ENCODE peak calls at places on chromosome 19, in five cellular contexts. T is K562, K is GM12878, L is SK-N-SH, O is HepG2. Q is an unnamed sample.

GRCh38 chr19:55585658-55586339 is 5.2 kb upstream of the ZNF579 start:
- DNase-seq in L (peak), T (peak), K (no peak), O (peak), Q (no peak)

GRCh38 chr19:17784201-17785008 is 10.5 kb upstream of the B3GNT3 start:
- DNase-seq in L (peak), T (peak), K (no peak), O (peak), Q (no peak)

GRCh38 chr19:12796146-12797071 is 5.1 kb downstream of the JUNB start:
- DNase-seq in O (peak), L (peak), K (no peak), T (peak), Q (no peak)

GRCh38 chr19:11434703-11435056 is 241 bp downstream of the ODAD3 start:
- DNase-seq in K (no peak), L (no peak), T (no peak), O (no peak), Q (no peak)

GRCh38 chr19:3061214-3062161 is 807 bp downstream of the TLE5 start:
- DNase-seq in T (peak), K (no peak), L (peak), O (no peak), Q (no peak)

GRCh38 chr19:11378319-11379189 is 4.1 kb downstream of the SWSAP1 start:
- DNase-seq in L (peak), K (no peak), T (peak), O (peak), Q (no peak)

GRCh38 chr19:17488593-17489391 is 18.5 kb downstream of the SLC27A1 start:
- DNase-seq in T (peak), K (no peak), O (peak), L (peak), Q (peak)

GRCh38 chr19:42857544-42857867 is 22.0 kb downstream of the PSG1 start:
- DNase-seq in O (no peak), L (no peak), T (no peak), K (no peak), Q (no peak)

GRCh38 chr19:55777528-55777927 is 8.6 kb downstream of the RFPL4AL1 start:
- DNase-seq in O (no peak), K (no peak), T (peak), L (peak), Q (peak)

GRCh38 chr19:2428027-2428690 is 773 bp upstream of the TIMM13 start:
- DNase-seq in K (no peak), L (peak), T (no peak), O (no peak), Q (no peak)

GRCh38 chr19:11420894-11421606 is 1.9 kb upstream of the RGL3 start:
- DNase-seq in O (no peak), T (peak), L (no peak), K (no peak), Q (no peak)

GRCh38 chr19:55538132-55538531 is 1.2 kb upstream of the SBK2 start:
- DNase-seq in O (no peak), L (no peak), K (no peak), T (no peak), Q (no peak)

GRCh38 chr19:38422405-38422804 is 3.6 kb downstream of the RASGRP4 start:
- DNase-seq in O (no peak), T (no peak), L (no peak), K (no peak), Q (no peak)

GRCh38 chr19:38421856-38422255 is 4.2 kb downstream of the RASGRP4 start:
- DNase-seq in O (no peak), K (no peak), L (no peak), T (no peak), Q (no peak)

GRCh38 chr19:38417544-38418506 is 8.2 kb downstream of the RASGRP4 start:
- DNase-seq in T (peak), L (no peak), K (no peak), O (no peak), Q (peak)

GRCh38 chr19:38424272-38424671 is 1.7 kb downstream of the RASGRP4 start:
- DNase-seq in K (no peak), T (no peak), L (no peak), O (no peak), Q (no peak)

GRCh38 chr19:38420935-38421334 is 5.1 kb downstream of the RASGRP4 start:
- DNase-seq in K (no peak), O (no peak), T (no peak), L (no peak), Q (no peak)
- TF ChIP-seq SIN3A in K (no peak), O (no peak), T (no peak), L (no peak), Q (no peak)

GRCh38 chr19:19672816-19673215 is 4.2 kb downstream of the ZNF101 start:
- DNase-seq in O (no peak), L (no peak), T (no peak), K (no peak), Q (no peak)

GRCh38 chr19:19674315-19674714 is 5.7 kb downstream of the ZNF101 start:
- DNase-seq in O (no peak), K (no peak), T (no peak), L (no peak), Q (no peak)

GRCh38 chr19:19668230-19669012 is at the start of gene ZNF101:
- DNase-seq in K (peak), O (peak), L (peak), T (peak), Q (peak)

GRCh38 chr19:19670070-19670551 is 1.5 kb downstream of the ZNF101 start:
- DNase-seq in L (no peak), O (no peak), T (no peak), K (no peak), Q (no peak)
- TF ChIP-seq ZBTB33 in L (no peak), O (no peak), T (no peak), K (no peak), Q (no peak)

GRCh38 chr19:5113101-5113557 is 144.2 kb downstream of the KDM4B start:
- DNase-seq in K (no peak), O (no peak), L (no peak), T (no peak), Q (no peak)
- TF ChIP-seq SIN3A in K (no peak), O (no peak), L (no peak), T (no peak), Q (no peak)

GRCh38 chr19:39870171-39870971 is 24.2 kb upstream of the FBL start:
- DNase-seq in L (no peak), K (no peak), T (peak), O (no peak), Q (no peak)
- TF ChIP-seq ZBTB33 in L (no peak), K (no peak), T (no peak), O (no peak), Q (no peak)

DNA sequence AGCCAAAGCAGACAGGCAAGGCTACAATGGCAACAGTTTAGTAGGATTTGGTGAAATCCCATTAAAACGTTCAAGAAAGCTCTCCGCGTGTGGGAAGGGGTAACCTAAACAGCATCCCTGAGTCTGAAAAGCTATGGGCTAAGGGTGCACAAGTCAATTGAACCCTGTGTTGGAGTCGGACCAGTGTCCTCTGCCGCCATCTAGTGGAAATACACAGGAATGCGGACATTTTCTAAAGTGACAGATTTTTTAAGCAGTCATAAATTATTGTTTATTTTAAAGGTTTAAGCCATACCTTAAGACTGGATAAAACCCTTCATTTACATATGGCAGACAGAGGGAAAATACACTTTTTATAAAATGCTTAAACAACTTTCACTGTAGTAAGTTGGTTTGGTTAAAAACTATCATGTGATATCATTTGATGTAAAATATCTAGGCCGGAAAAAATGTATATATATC is 26.5 kb upstream of the LSM14A start:
- DNase-seq in L (peak), O (peak), K (no peak), T (peak), Q (peak)
- TF ChIP-seq SIN3A in L (no peak), O (no peak), K (no peak), T (no peak), Q (no peak)

DNA sequence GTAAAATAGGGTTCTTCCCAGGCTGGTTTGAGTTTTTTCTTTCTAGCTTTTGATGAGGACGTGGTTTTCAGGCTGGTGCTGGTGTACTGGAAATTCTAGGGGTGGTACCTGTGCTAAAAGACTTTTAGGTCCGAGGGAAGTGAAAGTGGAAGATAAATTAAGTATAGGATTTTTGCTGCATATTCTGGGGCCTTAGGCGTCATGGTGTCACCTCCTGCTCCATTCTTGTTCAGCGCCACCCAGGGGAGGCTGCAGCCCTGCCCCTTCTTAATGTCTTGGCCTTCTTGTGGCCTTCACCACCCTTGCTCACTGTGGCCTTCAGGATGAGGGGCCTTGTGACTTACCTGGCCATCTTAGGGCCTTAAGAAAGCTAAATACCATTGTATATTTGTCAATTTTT is 12.4 kb downstream of the ZNF552 start:
- DNase-seq in L (no peak), K (no peak), T (no peak), O (no peak), Q (no peak)
- TF ChIP-seq ZBTB33 in L (no peak), K (no peak), T (no peak), O (no peak), Q (no peak)

DNA sequence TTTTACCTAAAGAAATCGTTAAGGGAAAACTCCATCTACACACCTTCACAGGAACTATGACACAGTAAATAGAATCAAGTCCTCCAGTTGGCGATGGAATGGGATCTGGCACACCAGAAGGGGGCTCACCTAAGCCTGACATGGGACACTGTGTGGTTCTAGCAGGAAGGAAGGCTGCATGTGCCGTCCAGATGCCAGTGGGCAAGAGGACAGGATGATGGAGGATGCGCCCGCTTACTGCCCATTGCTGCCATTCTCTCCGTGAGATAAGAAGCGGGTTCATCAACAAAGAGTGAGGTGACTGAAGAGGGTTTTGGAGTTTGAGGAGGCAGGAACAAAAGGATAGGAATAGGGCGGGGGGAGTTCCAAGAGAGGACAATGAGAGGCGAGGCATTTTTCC is 2.9 kb upstream of the CYP2F1 start:
- DNase-seq in L (no peak), O (no peak), T (no peak), K (no peak), Q (no peak)
- TF ChIP-seq SIN3A in L (no peak), O (no peak), T (no peak), K (no peak), Q (no peak)

DNA sequence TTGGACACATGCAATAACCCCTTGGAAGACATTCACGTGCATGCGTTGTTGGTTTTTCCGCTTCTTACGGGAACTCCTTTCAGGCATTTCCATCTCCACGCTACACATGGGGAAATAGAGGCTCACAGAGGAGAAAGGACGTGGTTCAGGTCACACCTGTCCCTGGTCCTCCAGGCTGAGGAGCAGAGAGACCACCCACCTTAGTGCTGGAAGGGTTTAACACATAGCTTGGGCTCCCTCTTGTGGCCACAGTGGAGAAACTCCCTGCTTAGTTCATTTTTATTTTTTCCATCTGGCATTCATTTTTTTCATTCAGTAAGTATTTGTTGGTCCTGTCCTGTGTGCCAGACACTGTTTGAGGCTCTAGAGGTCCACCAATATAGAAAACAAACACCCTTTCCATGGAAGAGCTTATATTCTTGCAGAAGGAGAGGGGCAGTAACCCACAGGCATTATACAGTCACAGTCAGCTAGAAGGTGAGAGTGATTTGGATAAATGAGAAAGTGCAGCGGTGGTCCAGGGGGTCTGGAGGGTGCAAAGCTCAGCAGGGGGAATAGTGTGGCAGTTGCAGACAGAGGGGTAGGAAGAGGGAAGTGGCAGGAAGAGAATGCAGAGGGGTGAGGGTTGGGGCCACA is 24.2 kb upstream of the TTYH1 start:
- DNase-seq in L (peak), K (no peak), T (peak), O (peak), Q (peak)
- TF ChIP-seq ZBTB33 in L (no peak), K (no peak), T (no peak), O (no peak), Q (no peak)